ENCODE peak calls at places on chromosomes 5 and 9, in nine cellular contexts. B, M, I, G, Z, C, Q, V and F are unnamed samples.

GRCh38 chr5:10556893-10557746 is 6.8 kb upstream of the ANKRD33B start:
- DNase-seq in B (no peak), M (no peak), I (no peak), G (no peak), Z (no peak), C (no peak), Q (no peak), V (no peak), F (no peak)

GRCh38 chr5:96157077-96157780 is 195.6 kb upstream of the ELL2 start:
- DNase-seq in B (no peak), M (no peak), I (peak), G (no peak), Z (peak), C (no peak), Q (no peak), V (no peak), F (no peak)

GRCh38 chr5:131163315-131164119 is 1.5 kb downstream of the HINT1 start:
- DNase-seq in B (peak), M (no peak), I (peak), G (no peak), Z (peak), C (no peak), Q (peak), V (no peak), F (no peak)

GRCh38 chr5:128684951-128685350 is 146.9 kb upstream of the FBN2 start:
- DNase-seq in B (peak), M (no peak), I (no peak), G (no peak), Z (no peak), C (peak), Q (peak), V (no peak), F (peak)

GRCh38 chr9:90914868-90915483 is 113.4 kb downstream of the SYK start:
- DNase-seq in B (peak), M (peak), I (peak), G (peak), Z (peak), C (peak), Q (peak), V (peak), F (no peak)

GRCh38 chr9:4118666-4119065 is 181.2 kb downstream of the GLIS3 start:
- DNase-seq in B (peak), M (no peak), I (no peak), G (no peak), Z (no peak), C (no peak), Q (no peak), V (no peak), F (no peak)

GRCh38 chr5:38420691-38421395 is 135.6 kb downstream of the LIFR start:
- DNase-seq in B (peak), M (peak), I (peak), G (no peak), Z (peak), C (peak), Q (peak), V (peak), F (peak)

GRCh38 chr5:76544268-76544926 is 78.8 kb downstream of the F2RL2 start:
- DNase-seq in B (peak), M (peak), I (peak), G (no peak), Z (peak), C (peak), Q (peak), V (no peak), F (no peak)

GRCh38 chr5:466661-467310 is 23.8 kb downstream of the EXOC3 start:
- DNase-seq in B (no peak), M (peak), I (no peak), G (peak), Z (no peak), C (no peak), Q (no peak), V (peak), F (no peak)

GRCh38 chr5:150443242-150444075 is 6.1 kb downstream of the RPS14 start:
- DNase-seq in B (no peak), M (no peak), I (no peak), G (no peak), Z (no peak), C (no peak), Q (no peak), V (no peak), F (no peak)

GRCh38 chr9:112887377-112887776 is 3.3 kb downstream of the SLC46A2 start:
- DNase-seq in B (no peak), M (no peak), I (no peak), G (no peak), Z (no peak), C (no peak), Q (no peak), V (no peak), F (no peak)

GRCh38 chr5:157867736-157868135 is 8.8 kb upstream of the CLINT1 start:
- DNase-seq in B (no peak), M (no peak), I (no peak), G (no peak), Z (no peak), C (no peak), Q (no peak), V (no peak), F (no peak)

GRCh38 chr5:166909040-166909439 is 1382.4 kb upstream of the WWC1 start:
- DNase-seq in B (peak), M (no peak), I (peak), G (no peak), Z (peak), C (no peak), Q (peak), V (no peak), F (no peak)

GRCh38 chr5:136457390-136458094 is 92.2 kb upstream of the TRPC7 start:
- DNase-seq in B (no peak), M (peak), I (no peak), G (no peak), Z (no peak), C (no peak), Q (no peak), V (no peak), F (no peak)

GRCh38 chr5:150656191-150657132 is 4.6 kb upstream of the MYOZ3 start:
- DNase-seq in B (peak), M (peak), I (peak), G (peak), Z (no peak), C (no peak), Q (peak), V (no peak), F (no peak)

GRCh38 chr5:126650463-126650862 is 49.7 kb downstream of the PHAX start:
- DNase-seq in B (no peak), M (no peak), I (no peak), G (no peak), Z (no peak), C (no peak), Q (no peak), V (no peak), F (no peak)

GRCh38 chr9:111000202-111000601 is 38.1 kb downstream of the LPAR1 start:
- DNase-seq in B (no peak), M (peak), I (no peak), G (no peak), Z (no peak), C (no peak), Q (no peak), V (no peak), F (no peak)

GRCh38 chr9:96457266-96457665 is 7.3 kb downstream of the HABP4 start:
- DNase-seq in B (peak), M (no peak), I (no peak), G (no peak), Z (no peak), C (no peak), Q (no peak), V (no peak), F (no peak)

GRCh38 chr9:114588671-114589526 is 1.3 kb downstream of the ATP6V1G1 start:
- DNase-seq in B (peak), M (no peak), I (peak), G (no peak), Z (peak), C (peak), Q (peak), V (no peak), F (no peak)

GRCh38 chr9:32251539-32251938 is 132.9 kb upstream of the ACO1 start:
- DNase-seq in B (peak), M (peak), I (peak), G (no peak), Z (peak), C (peak), Q (peak), V (no peak), F (no peak)

GRCh38 chr5:71653119-71653518 is 66.0 kb upstream of the CARTPT start:
- DNase-seq in B (peak), M (no peak), I (peak), G (no peak), Z (no peak), C (no peak), Q (peak), V (no peak), F (peak)

GRCh38 chr9:90915693-90916092 is 114.1 kb downstream of the SYK start:
- DNase-seq in B (peak), M (peak), I (peak), G (no peak), Z (peak), C (peak), Q (peak), V (no peak), F (no peak)

GRCh38 chr9:89808076-89808701 is 203.4 kb downstream of the GADD45G start:
- DNase-seq in B (peak), M (no peak), I (no peak), G (no peak), Z (no peak), C (peak), Q (peak), V (no peak), F (no peak)

GRCh38 chr5:671459-672328 is 21.5 kb downstream of the TPPP start:
- DNase-seq in B (peak), M (peak), I (peak), G (peak), Z (peak), C (peak), Q (peak), V (peak), F (no peak)

GRCh38 chr5:139488269-139488668 is 5.7 kb upstream of the STING1 start:
- DNase-seq in B (no peak), M (peak), I (no peak), G (no peak), Z (no peak), C (no peak), Q (no peak), V (no peak), F (no peak)

GRCh38 chr5:29214821-29215220 is 1978.7 kb upstream of the CDH6 start:
- DNase-seq in B (no peak), M (no peak), I (no peak), G (no peak), Z (no peak), C (peak), Q (no peak), V (no peak), F (no peak)

GRCh38 chr9:20271107-20271506 is 351.2 kb downstream of the MLLT3 start:
- DNase-seq in B (no peak), M (no peak), I (no peak), G (no peak), Z (no peak), C (no peak), Q (no peak), V (no peak), F (no peak)

GRCh38 chr9:89878003-89878411 is 273.2 kb downstream of the GADD45G start:
- DNase-seq in B (no peak), M (no peak), I (no peak), G (no peak), Z (no peak), C (no peak), Q (no peak), V (no peak), F (no peak)

GRCh38 chr5:169599451-169599850 is 15.9 kb downstream of the SPDL1 start:
- DNase-seq in B (no peak), M (no peak), I (peak), G (no peak), Z (no peak), C (peak), Q (peak), V (no peak), F (no peak)

GRCh38 chr5:68529581-68529980 is 314.0 kb downstream of the PIK3R1 start:
- DNase-seq in B (no peak), M (no peak), I (no peak), G (no peak), Z (no peak), C (no peak), Q (no peak), V (no peak), F (no peak)

GRCh38 chr5:80101993-80102392 is 66.8 kb downstream of the THBS4 start:
- DNase-seq in B (no peak), M (no peak), I (no peak), G (no peak), Z (no peak), C (no peak), Q (no peak), V (no peak), F (no peak)

GRCh38 chr5:163696270-163696887 is 191.0 kb downstream of the MAT2B start:
- DNase-seq in B (peak), M (peak), I (peak), G (no peak), Z (peak), C (peak), Q (peak), V (no peak), F (peak)

GRCh38 chr5:67393211-67393610 is 196.6 kb upstream of the CD180 start:
- DNase-seq in B (no peak), M (peak), I (no peak), G (no peak), Z (no peak), C (no peak), Q (no peak), V (no peak), F (no peak)

GRCh38 chr5:107985144-107985543 is 314.4 kb upstream of the EFNA5 start:
- DNase-seq in B (no peak), M (peak), I (peak), G (no peak), Z (no peak), C (no peak), Q (no peak), V (no peak), F (no peak)

GRCh38 chr5:178336889-178337785 is 104.5 kb upstream of the PHYKPL start:
- DNase-seq in B (no peak), M (peak), I (no peak), G (peak), Z (no peak), C (no peak), Q (no peak), V (no peak), F (no peak)

GRCh38 chr5:161420526-161420925 is 126.0 kb downstream of the GABRB2 start:
- DNase-seq in B (no peak), M (no peak), I (no peak), G (no peak), Z (no peak), C (no peak), Q (no peak), V (no peak), F (no peak)

GRCh38 chr5:38060354-38060753 is 198.0 kb upstream of the EGFLAM start:
- DNase-seq in B (no peak), M (no peak), I (peak), G (no peak), Z (no peak), C (peak), Q (peak), V (no peak), F (no peak)

GRCh38 chr5:61657010-61657409 is 325.0 kb downstream of the ZSWIM6 start:
- DNase-seq in B (no peak), M (no peak), I (no peak), G (no peak), Z (no peak), C (no peak), Q (no peak), V (no peak), F (no peak)

GRCh38 chr5:61653802-61654580 is 321.9 kb downstream of the ZSWIM6 start:
- DNase-seq in B (no peak), M (no peak), I (peak), G (no peak), Z (no peak), C (no peak), Q (no peak), V (no peak), F (no peak)

GRCh38 chr5:61658592-61659008 is 326.5 kb downstream of the ZSWIM6 start:
- DNase-seq in B (peak), M (peak), I (peak), G (peak), Z (peak), C (peak), Q (peak), V (peak), F (peak)

GRCh38 chr5:61662670-61663069 is 330.6 kb downstream of the ZSWIM6 start:
- DNase-seq in B (no peak), M (no peak), I (no peak), G (no peak), Z (no peak), C (no peak), Q (no peak), V (no peak), F (no peak)

GRCh38 chr5:61659221-61659696 is 327.2 kb downstream of the ZSWIM6 start:
- DNase-seq in B (no peak), M (peak), I (peak), G (no peak), Z (no peak), C (no peak), Q (no peak), V (no peak), F (no peak)
- H3K4me3 ChIP-seq in B (no peak), M (no peak), I (no peak), G (peak), Z (no peak), C (no peak), Q (no peak), V (no peak), F (no peak)

DNA sequence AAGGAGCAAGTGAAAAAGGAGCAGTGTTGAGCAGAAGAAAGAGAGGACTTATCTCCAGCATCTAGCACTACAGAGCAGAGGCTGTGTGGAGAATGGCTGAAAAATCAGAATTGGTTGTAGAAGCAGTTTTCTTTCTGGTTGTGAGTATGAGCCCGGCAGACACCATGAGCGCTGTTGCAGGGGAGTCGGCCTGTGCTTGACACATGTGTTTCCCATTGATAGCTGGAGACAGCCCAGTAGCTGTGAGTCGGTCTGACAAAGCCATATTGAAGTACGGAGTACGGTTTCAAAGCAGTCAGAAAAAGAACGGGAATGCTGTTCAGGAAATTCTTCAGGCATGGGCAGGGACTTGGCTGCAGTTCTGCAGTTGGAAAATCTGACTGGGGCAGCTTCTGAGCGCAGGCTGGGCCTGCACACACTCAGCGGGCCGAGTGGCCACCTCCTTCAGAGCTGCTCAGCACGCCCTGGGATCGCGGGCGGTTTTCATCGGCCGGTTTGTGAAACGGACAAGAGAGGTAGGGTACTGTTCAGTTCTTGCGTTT is at the start of gene SGCD:
- DNase-seq in B (peak), M (peak), I (peak), G (peak), Z (no peak), C (peak), Q (peak), V (peak), F (peak)
- TF ChIP-seq CTCF in B (peak), M (no peak), I (no peak), G (no peak), Z (no peak), C (no peak), Q (peak), V (no peak), F (peak)

GRCh38 chr9:79185866-79186265 is 385.9 kb upstream of the TLE4 start:
- DNase-seq in B (peak), M (no peak), I (peak), G (no peak), Z (no peak), C (no peak), Q (no peak), V (no peak), F (peak)
- H3K4me3 ChIP-seq in B (no peak), M (no peak), I (no peak), G (no peak), Z (no peak), C (no peak), Q (no peak), V (no peak), F (no peak)

DNA sequence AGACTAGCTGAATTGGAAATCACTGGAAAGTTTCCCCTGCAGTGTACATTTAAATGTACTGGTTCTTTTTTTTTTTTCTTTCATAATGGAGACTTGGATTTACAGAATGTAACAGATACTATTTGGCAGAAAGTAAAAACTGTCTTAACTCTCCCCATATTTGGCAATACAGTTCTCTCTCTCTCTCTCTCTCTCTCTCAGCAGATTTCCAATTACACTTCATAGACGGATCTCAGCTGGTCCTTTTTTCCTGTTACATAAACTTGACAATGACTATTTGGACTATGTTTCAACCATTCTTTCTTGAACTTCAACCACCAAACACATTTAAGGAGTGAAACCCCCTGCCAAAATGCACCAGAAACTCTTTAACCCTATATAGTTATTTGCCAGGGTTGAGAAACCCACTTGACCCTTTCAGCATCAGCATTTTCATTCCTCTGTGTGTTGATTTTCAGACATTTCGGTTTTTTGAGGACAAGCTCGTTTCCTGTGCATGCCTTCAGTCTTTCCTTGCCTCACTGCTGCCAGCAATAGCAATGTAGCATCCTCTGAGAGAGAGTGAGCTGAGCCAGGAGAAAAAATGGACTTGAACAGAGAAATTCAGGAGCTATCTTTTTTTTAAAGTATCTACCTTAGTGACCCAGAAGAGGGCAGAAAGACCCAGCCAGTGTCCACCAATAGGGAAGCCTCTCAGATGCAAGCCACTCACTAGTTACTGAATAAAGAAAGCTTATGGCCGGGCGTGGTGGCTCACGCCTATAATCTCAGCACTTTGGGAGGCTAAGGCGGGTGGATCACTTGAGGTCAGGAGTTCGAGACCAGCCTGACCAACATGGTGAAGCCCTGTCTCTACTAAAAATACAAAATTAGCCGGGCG is 26.0 kb upstream of the GNA14 start:
- DNase-seq in B (peak), M (no peak), I (no peak), G (no peak), Z (no peak), C (no peak), Q (no peak), V (no peak), F (no peak)
- TF ChIP-seq CTCF in B (no peak), M (no peak), I (no peak), G (no peak), Z (no peak), C (no peak), Q (no peak), V (no peak), F (no peak)

DNA sequence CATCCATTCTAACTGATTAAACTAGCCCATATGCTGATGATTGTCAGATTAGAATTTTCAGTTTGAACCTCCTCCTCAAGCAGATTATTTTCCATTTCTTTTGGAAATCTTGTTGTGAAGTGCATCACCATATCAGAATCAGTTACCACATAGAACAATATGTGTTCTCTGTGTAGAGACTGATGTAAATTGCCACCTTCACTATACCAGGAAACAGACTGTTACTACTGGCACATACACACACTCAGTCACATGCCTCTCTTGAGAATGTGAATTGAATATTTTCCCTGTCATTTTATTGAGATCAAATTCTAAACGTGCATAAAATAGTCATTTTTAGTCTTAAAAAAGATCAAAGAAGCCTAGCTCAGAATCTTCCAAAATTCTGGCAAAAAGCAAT is 161.4 kb downstream of the ALDH1A1 start:
- DNase-seq in B (no peak), M (no peak), I (no peak), G (no peak), Z (no peak), C (no peak), Q (no peak), V (no peak), F (no peak)
- H3K4me3 ChIP-seq in B (no peak), M (no peak), I (no peak), G (no peak), Z (no peak), C (no peak), Q (no peak), V (no peak), F (no peak)